ENCODE peak calls at places on chromosomes 6 and 20, in eight cellular contexts. One of them, this sample, is unnamed.

GRCh38 chr6:118761643-118762042 is 110.3 kb upstream of the CEP85L start:
- DNase-seq in GM23338: no peak
- DNase-seq in GM12878: no peak
- DNase-seq in HCT116: no peak
- DNase-seq in GM23248: no peak
- DNase-seq in fibroblast of lung: no peak
- DNase-seq in H9: peak; percentile 1
- DNase-seq in MM.1S: no peak
- DNase-seq in this sample: no peak

GRCh38 chr20:33178726-33179125 is 10.8 kb downstream of the BPIFA2 start:
- DNase-seq in GM23338: peak; percentile 63
- DNase-seq in GM23248: no peak
- DNase-seq in MM.1S: no peak
- DNase-seq in GM12878: no peak
- DNase-seq in HCT116: no peak
- DNase-seq in H9: peak; percentile 44
- DNase-seq in fibroblast of lung: no peak
- DNase-seq in this sample: no peak

GRCh38 chr20:4165984-4166725 is 150.8 kb upstream of the RNF24 start:
- DNase-seq in GM12878: no peak
- DNase-seq in GM23338: no peak
- DNase-seq in HCT116: no peak
- DNase-seq in GM23248: no peak
- DNase-seq in fibroblast of lung: no peak
- DNase-seq in MM.1S: no peak
- DNase-seq in H9: no peak
- DNase-seq in this sample: peak; percentile 34

GRCh38 chr20:32153771-32154170 is 44.3 kb downstream of the TM9SF4 start:
- DNase-seq in fibroblast of lung: no peak
- DNase-seq in H9: no peak
- DNase-seq in GM12878: no peak
- DNase-seq in GM23248: no peak
- DNase-seq in MM.1S: no peak
- DNase-seq in GM23338: no peak
- DNase-seq in HCT116: no peak
- DNase-seq in this sample: peak; percentile 39

GRCh38 chr20:60579941-60580515 is 621.8 kb downstream of the CDH26 start:
- DNase-seq in GM12878: no peak
- DNase-seq in HCT116: no peak
- DNase-seq in GM23338: no peak
- DNase-seq in H9: no peak
- DNase-seq in fibroblast of lung: no peak
- DNase-seq in MM.1S: no peak
- DNase-seq in GM23248: no peak
- DNase-seq in this sample: no peak

GRCh38 chr6:13354331-13355042 is 26.1 kb upstream of the TBC1D7 start:
- DNase-seq in fibroblast of lung: peak; percentile 39
- DNase-seq in H9: no peak
- DNase-seq in GM23338: no peak
- DNase-seq in GM23248: peak; percentile 83
- DNase-seq in HCT116: no peak
- DNase-seq in GM12878: no peak
- DNase-seq in MM.1S: no peak
- DNase-seq in this sample: no peak

GRCh38 chr6:49576618-49577017 is 26.1 kb downstream of the C6orf141 start:
- DNase-seq in MM.1S: no peak
- DNase-seq in H9: no peak
- DNase-seq in GM23248: no peak
- DNase-seq in HCT116: no peak
- DNase-seq in GM23338: no peak
- DNase-seq in GM12878: no peak
- DNase-seq in fibroblast of lung: no peak
- DNase-seq in this sample: no peak

GRCh38 chr6:155142902-155143609 is 120.8 kb upstream of the CLDN20 start:
- DNase-seq in GM23248: peak; percentile 53
- DNase-seq in HCT116: no peak
- DNase-seq in fibroblast of lung: peak; percentile 55
- DNase-seq in GM12878: no peak
- DNase-seq in MM.1S: no peak
- DNase-seq in GM23338: peak; percentile 53
- DNase-seq in H9: no peak
- DNase-seq in this sample: no peak

GRCh38 chr6:70221025-70221714 is 81.7 kb downstream of the COL9A1 start:
- DNase-seq in fibroblast of lung: peak; percentile 53
- DNase-seq in GM12878: no peak
- DNase-seq in MM.1S: peak; percentile 16
- DNase-seq in GM23248: peak; percentile 37
- DNase-seq in GM23338: peak; percentile 71
- DNase-seq in H9: no peak
- DNase-seq in HCT116: no peak
- DNase-seq in this sample: peak; percentile 5

GRCh38 chr6:1436334-1437306 is 47.2 kb downstream of the FOXF2 start:
- DNase-seq in GM23248: peak; percentile 78
- DNase-seq in MM.1S: peak; percentile 57
- DNase-seq in GM23338: peak; percentile 93
- DNase-seq in HCT116: peak; percentile 57
- DNase-seq in fibroblast of lung: peak; percentile 77
- DNase-seq in GM12878: peak; percentile 30
- DNase-seq in H9: peak; percentile 44
- DNase-seq in this sample: peak; percentile 95

GRCh38 chr20:35271073-35271882 is 6.6 kb downstream of the MMP24OS start:
- DNase-seq in fibroblast of lung: no peak
- DNase-seq in GM12878: no peak
- DNase-seq in GM23248: peak; percentile 15
- DNase-seq in H9: peak; percentile 44
- DNase-seq in HCT116: no peak
- DNase-seq in GM23338: no peak
- DNase-seq in MM.1S: no peak
- DNase-seq in this sample: peak; percentile 80
- H2AFZ ChIP-seq in fibroblast of lung: no peak overlapping the region
- H2AFZ ChIP-seq in GM12878: no peak overlapping the region
- H2AFZ ChIP-seq in GM23248: no peak overlapping the region
- H2AFZ ChIP-seq in H9: no peak overlapping the region
- H2AFZ ChIP-seq in HCT116: no peak overlapping the region
- H2AFZ ChIP-seq in GM23338: no peak overlapping the region
- H2AFZ ChIP-seq in MM.1S: no peak overlapping the region
- H2AFZ ChIP-seq in this sample: no peak overlapping the region

GRCh38 chr6:17703256-17703694 is 3.5 kb downstream of the NUP153 start:
- DNase-seq in fibroblast of lung: peak; percentile 86
- DNase-seq in GM23248: peak; percentile 92
- DNase-seq in HCT116: no peak
- DNase-seq in GM12878: no peak
- DNase-seq in GM23338: no peak
- DNase-seq in MM.1S: no peak
- DNase-seq in H9: no peak
- DNase-seq in this sample: peak; percentile 80

GRCh38 chr6:17705778-17706579 is 746 bp downstream of the NUP153 start:
- DNase-seq in MM.1S: peak; percentile 91
- DNase-seq in GM12878: no peak
- DNase-seq in GM23248: peak; percentile 77
- DNase-seq in H9: peak; percentile 58
- DNase-seq in fibroblast of lung: peak; percentile 42
- DNase-seq in GM23338: peak; percentile 74
- DNase-seq in HCT116: no peak
- DNase-seq in this sample: peak; percentile 77

GRCh38 chr6:17705428-17705777 is 1.3 kb downstream of the NUP153 start:
- DNase-seq in GM23248: peak; percentile 84
- DNase-seq in GM12878: no peak
- DNase-seq in GM23338: no peak
- DNase-seq in HCT116: peak; percentile 21
- DNase-seq in MM.1S: peak; percentile 38
- DNase-seq in H9: no peak
- DNase-seq in fibroblast of lung: peak; percentile 81
- DNase-seq in this sample: peak; percentile 75

GRCh38 chr6:17700421-17701416 is 6.0 kb downstream of the NUP153 start:
- DNase-seq in HCT116: no peak
- DNase-seq in H9: no peak
- DNase-seq in fibroblast of lung: no peak
- DNase-seq in GM12878: no peak
- DNase-seq in GM23338: no peak
- DNase-seq in MM.1S: no peak
- DNase-seq in GM23248: no peak
- DNase-seq in this sample: no peak
- H3K79me2 ChIP-seq in HCT116: peaks cover 100% of the 10 kb centered on the region
- H3K79me2 ChIP-seq in H9: peaks cover 71% of the 10 kb centered on the region
- H3K79me2 ChIP-seq in fibroblast of lung: peaks cover 92% of the 10 kb centered on the region
- H3K79me2 ChIP-seq in GM12878: peaks cover 92% of the 10 kb centered on the region
- H3K79me2 ChIP-seq in GM23338: peaks cover 100% of the 10 kb centered on the region
- H3K79me2 ChIP-seq in MM.1S: peaks cover 100% of the 10 kb centered on the region
- H3K79me2 ChIP-seq in GM23248: peaks cover 99% of the 10 kb centered on the region
- H3K79me2 ChIP-seq in this sample: peaks cover 96% of the 10 kb centered on the region

GRCh38 chr6:111086685-111087084 is 618 bp upstream of the SLC16A10 start:
- DNase-seq in H9: no peak
- DNase-seq in fibroblast of lung: no peak
- DNase-seq in MM.1S: no peak
- DNase-seq in GM23338: no peak
- DNase-seq in GM12878: no peak
- DNase-seq in HCT116: no peak
- DNase-seq in GM23248: no peak
- DNase-seq in this sample: no peak

GRCh38 chr6:111076024-111076680 is 11.2 kb upstream of the SLC16A10 start:
- DNase-seq in HCT116: no peak
- DNase-seq in MM.1S: no peak
- DNase-seq in fibroblast of lung: no peak
- DNase-seq in GM23338: no peak
- DNase-seq in H9: no peak
- DNase-seq in GM12878: no peak
- DNase-seq in GM23248: peak; percentile 17
- DNase-seq in this sample: no peak

GRCh38 chr6:111080713-111081112 is 6.6 kb upstream of the SLC16A10 start:
- DNase-seq in GM23248: no peak
- DNase-seq in H9: no peak
- DNase-seq in GM23338: no peak
- DNase-seq in GM12878: no peak
- DNase-seq in MM.1S: no peak
- DNase-seq in HCT116: no peak
- DNase-seq in fibroblast of lung: no peak
- DNase-seq in this sample: no peak
- H2AFZ ChIP-seq in GM23248: no peak overlapping the region
- H2AFZ ChIP-seq in H9: no peak overlapping the region
- H2AFZ ChIP-seq in GM23338: no peak overlapping the region
- H2AFZ ChIP-seq in GM12878: no peak overlapping the region
- H2AFZ ChIP-seq in MM.1S: no peak overlapping the region
- H2AFZ ChIP-seq in HCT116: no peak overlapping the region
- H2AFZ ChIP-seq in fibroblast of lung: no peak overlapping the region
- H2AFZ ChIP-seq in this sample: no peak overlapping the region

DNA sequence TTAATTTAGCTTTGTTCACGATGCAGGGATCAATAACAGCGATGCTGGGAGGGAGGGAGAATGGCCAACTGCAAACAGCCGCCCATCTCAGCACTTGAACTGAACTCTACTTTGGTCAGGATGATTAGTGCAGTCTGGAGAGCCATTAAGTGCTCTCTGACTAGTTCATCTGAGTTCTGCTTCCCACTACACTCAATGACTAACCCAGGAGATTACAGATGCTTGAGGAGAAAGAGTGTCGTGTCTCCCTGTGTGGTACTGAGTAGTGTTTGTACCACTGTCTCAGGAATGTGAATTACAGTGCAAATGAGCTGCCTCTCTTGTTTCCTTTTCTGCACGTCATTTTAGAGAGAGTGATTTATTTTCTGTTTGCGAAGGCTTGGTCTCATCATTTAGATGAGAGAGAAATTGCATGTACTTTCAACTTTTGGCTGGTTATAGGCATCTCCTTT is 23.5 kb downstream of the CARMIL1 start:
- DNase-seq in H9: no peak
- DNase-seq in GM23338: no peak
- DNase-seq in MM.1S: no peak
- DNase-seq in fibroblast of lung: peak; percentile 88
- DNase-seq in HCT116: no peak
- DNase-seq in GM23248: peak; percentile 93
- DNase-seq in GM12878: no peak
- DNase-seq in this sample: peak; percentile 71
- H3K79me2 ChIP-seq in H9: peaks cover 7% of the 10 kb centered on the region
- H3K79me2 ChIP-seq in GM23338: peaks cover 100% of the 10 kb centered on the region
- H3K79me2 ChIP-seq in MM.1S: peaks cover 98% of the 10 kb centered on the region
- H3K79me2 ChIP-seq in fibroblast of lung: peaks cover 3% of the 10 kb centered on the region
- H3K79me2 ChIP-seq in HCT116: peaks cover 52% of the 10 kb centered on the region
- H3K79me2 ChIP-seq in GM23248: peaks cover 15% of the 10 kb centered on the region
- H3K79me2 ChIP-seq in GM12878: peaks cover 1% of the 10 kb centered on the region
- H3K79me2 ChIP-seq in this sample: peaks cover 6% of the 10 kb centered on the region

GRCh38 chr6:41438746-41439145 is 103.3 kb downstream of the NCR2 start:
- DNase-seq in HCT116: no peak
- DNase-seq in H9: no peak
- DNase-seq in MM.1S: no peak
- DNase-seq in GM23248: no peak
- DNase-seq in GM12878: no peak
- DNase-seq in fibroblast of lung: no peak
- DNase-seq in GM23338: no peak
- DNase-seq in this sample: no peak
- H2AFZ ChIP-seq in HCT116: no peak overlapping the region
- H2AFZ ChIP-seq in H9: no peak overlapping the region
- H2AFZ ChIP-seq in MM.1S: no peak overlapping the region
- H2AFZ ChIP-seq in GM23248: no peak overlapping the region
- H2AFZ ChIP-seq in GM12878: no peak overlapping the region
- H2AFZ ChIP-seq in fibroblast of lung: no peak overlapping the region
- H2AFZ ChIP-seq in GM23338: no peak overlapping the region
- H2AFZ ChIP-seq in this sample: no peak overlapping the region

GRCh38 chr6:128463942-128464341 is 56.5 kb downstream of the PTPRK start:
- DNase-seq in GM23338: no peak
- DNase-seq in MM.1S: no peak
- DNase-seq in GM23248: peak; percentile 21
- DNase-seq in H9: no peak
- DNase-seq in fibroblast of lung: no peak
- DNase-seq in GM12878: no peak
- DNase-seq in HCT116: no peak
- DNase-seq in this sample: no peak

GRCh38 chr6:128465368-128466343 is 54.7 kb downstream of the PTPRK start:
- DNase-seq in GM23248: peak; percentile 46
- DNase-seq in GM12878: no peak
- DNase-seq in GM23338: no peak
- DNase-seq in fibroblast of lung: no peak
- DNase-seq in H9: no peak
- DNase-seq in MM.1S: no peak
- DNase-seq in HCT116: no peak
- DNase-seq in this sample: peak; percentile 74

GRCh38 chr6:128461517-128461916 is 58.9 kb downstream of the PTPRK start:
- DNase-seq in H9: no peak
- DNase-seq in HCT116: no peak
- DNase-seq in GM12878: no peak
- DNase-seq in fibroblast of lung: no peak
- DNase-seq in GM23248: no peak
- DNase-seq in GM23338: no peak
- DNase-seq in MM.1S: no peak
- DNase-seq in this sample: no peak

GRCh38 chr6:128464790-128465189 is 55.6 kb downstream of the PTPRK start:
- DNase-seq in fibroblast of lung: no peak
- DNase-seq in GM23248: no peak
- DNase-seq in GM23338: no peak
- DNase-seq in HCT116: no peak
- DNase-seq in MM.1S: no peak
- DNase-seq in H9: no peak
- DNase-seq in GM12878: no peak
- DNase-seq in this sample: no peak
- H3K79me2 ChIP-seq in fibroblast of lung: peaks cover 3% of the 10 kb centered on the region
- H3K79me2 ChIP-seq in GM23248: peaks cover 43% of the 10 kb centered on the region
- H3K79me2 ChIP-seq in GM23338: peaks cover 75% of the 10 kb centered on the region
- H3K79me2 ChIP-seq in HCT116: no peaks in the 10 kb centered on the region
- H3K79me2 ChIP-seq in MM.1S: no peaks in the 10 kb centered on the region
- H3K79me2 ChIP-seq in H9: no peaks in the 10 kb centered on the region
- H3K79me2 ChIP-seq in GM12878: no peaks in the 10 kb centered on the region
- H3K79me2 ChIP-seq in this sample: peaks cover 66% of the 10 kb centered on the region

GRCh38 chr6:150599199-150600002 is at the start of gene PLEKHG1:
- DNase-seq in MM.1S: peak; percentile 57
- DNase-seq in GM23338: peak; percentile 86
- DNase-seq in fibroblast of lung: peak; percentile 38
- DNase-seq in H9: peak; percentile 79
- DNase-seq in HCT116: peak; percentile 12
- DNase-seq in GM12878: no peak
- DNase-seq in GM23248: peak; percentile 71
- DNase-seq in this sample: peak; percentile 90
- H2AFZ ChIP-seq in MM.1S: peak within 1 kb of the TSS; percentile 45
- H2AFZ ChIP-seq in GM23338: peak within 1 kb of the TSS; percentile 93
- H2AFZ ChIP-seq in fibroblast of lung: peak within 1 kb of the TSS; percentile 28
- H2AFZ ChIP-seq in H9: no peak within 1 kb of the TSS
- H2AFZ ChIP-seq in HCT116: peak within 1 kb of the TSS; percentile 95
- H2AFZ ChIP-seq in GM12878: peak within 1 kb of the TSS; percentile 69
- H2AFZ ChIP-seq in GM23248: peak within 1 kb of the TSS; percentile 89
- H2AFZ ChIP-seq in this sample: peak within 1 kb of the TSS; percentile 70

This sample was measured in osteoblast.